ENCODE peak calls at places on chromosome X, in four cellular contexts. C is HFFc6, X is DND-41, J is testis. I is an unnamed sample.
A peak's percentile ranks its signal among the peaks of the same experiment; 100 is the strongest.

GRCh38 chrX:80174925-80175574 is 160.5 kb downstream of the TBX22 start:
- DNase-seq in C (no peak), X (no peak), J (peak; percentile 71), I (no peak)

GRCh38 chrX:73930300-73930699 is 367.3 kb downstream of the CHIC1 start:
- DNase-seq in X (no peak), C (no peak), J (no peak), I (no peak)

GRCh38 chrX:103513476-103514108 is 5.7 kb downstream of the RAB40A start:
- DNase-seq in C (peak; percentile 21), J (no peak), X (no peak), I (no peak)

GRCh38 chrX:147923605-147924004 is 11.9 kb downstream of the FMR1 start:
- DNase-seq in X (no peak), J (no peak), C (no peak), I (no peak)

GRCh38 chrX:1841746-1842145 is 226.9 kb downstream of the ASMT start:
- DNase-seq in J (no peak), X (no peak), C (no peak), I (no peak)

GRCh38 chrX:39729834-39730670 is 367.7 kb downstream of the BCOR start:
- DNase-seq in J (no peak), C (no peak), X (no peak), I (peak; percentile 19)

GRCh38 chrX:1593286-1594271 is 2.2 kb downstream of the AKAP17A start:
- DNase-seq in C (no peak), J (peak; percentile 54), X (no peak), I (no peak)

GRCh38 chrX:133390647-133391046 is 24.6 kb downstream of the GPC4 start:
- DNase-seq in C (no peak), J (no peak), X (no peak), I (no peak)

GRCh38 chrX:41922125-41922521 is 1.2 kb downstream of the CASK start:
- DNase-seq in J (peak; percentile 13), X (peak; percentile 44), C (peak; percentile 10), I (peak; percentile 2)

GRCh38 chrX:127038065-127038464 is 218.5 kb downstream of the PRR32 start:
- DNase-seq in X (no peak), C (no peak), J (no peak), I (no peak)

GRCh38 chrX:103722505-103722904 is 11.8 kb downstream of the TMEM31 start:
- DNase-seq in J (peak; percentile 22), C (peak; percentile 29), X (no peak), I (no peak)

GRCh38 chrX:37454537-37455285 is 105.5 kb downstream of the PRRG1 start:
- DNase-seq in J (no peak), X (no peak), C (peak; percentile 27), I (no peak)

GRCh38 chrX:134161162-134161561 is 75.8 kb upstream of the CCDC160 start:
- DNase-seq in C (no peak), X (no peak), J (no peak), I (no peak)

GRCh38 chrX:86148024-86148511 is at the start of gene DACH2:
- DNase-seq in C (no peak), J (peak; percentile 83), X (no peak), I (peak; percentile 76)

GRCh38 chrX:46636223-46636622 is 62.7 kb downstream of the CHST7 start:
- DNase-seq in X (no peak), C (no peak), J (no peak), I (no peak)

GRCh38 chrX:95076449-95076848 is 1402.4 kb downstream of the FAM133A start:
- DNase-seq in C (peak; percentile 59), J (no peak), X (no peak), I (peak; percentile 5)

GRCh38 chrX:95065151-95065550 is 1391.1 kb downstream of the FAM133A start:
- DNase-seq in J (no peak), X (no peak), C (no peak), I (no peak)

GRCh38 chrX:95071621-95072020 is 1397.6 kb downstream of the FAM133A start:
- DNase-seq in X (no peak), J (no peak), C (peak; percentile 55), I (no peak)

GRCh38 chrX:95071052-95071451 is 1397.0 kb downstream of the FAM133A start:
- DNase-seq in X (no peak), J (no peak), C (no peak), I (no peak)
- TF ChIP-seq CTCF in X (no peak), J (no peak), C (peak; percentile 65), I (no peak)

DNA sequence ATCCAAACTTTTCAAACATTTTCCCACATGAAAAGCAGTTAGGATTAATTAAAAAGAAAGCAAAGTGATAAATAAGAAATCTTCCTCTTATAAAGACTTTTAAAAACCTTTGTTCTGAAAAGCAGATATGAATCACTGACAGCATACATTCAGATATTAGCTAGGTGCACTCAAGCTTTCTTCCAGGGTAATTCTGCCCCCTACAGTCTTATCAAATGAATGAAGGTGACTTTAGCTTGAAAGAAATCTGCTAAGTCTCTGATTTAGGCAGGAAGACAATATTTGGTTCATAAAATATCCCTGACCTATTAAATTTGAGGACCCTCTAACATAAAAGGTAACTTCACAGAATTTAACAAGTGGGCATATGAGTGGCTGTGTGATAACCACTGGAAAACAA is 209.1 kb upstream of the FAM47A start:
- DNase-seq in C (no peak), X (no peak), J (no peak), I (no peak)
- TF ChIP-seq CTCF in C (no peak), X (no peak), J (no peak), I (no peak)

DNA sequence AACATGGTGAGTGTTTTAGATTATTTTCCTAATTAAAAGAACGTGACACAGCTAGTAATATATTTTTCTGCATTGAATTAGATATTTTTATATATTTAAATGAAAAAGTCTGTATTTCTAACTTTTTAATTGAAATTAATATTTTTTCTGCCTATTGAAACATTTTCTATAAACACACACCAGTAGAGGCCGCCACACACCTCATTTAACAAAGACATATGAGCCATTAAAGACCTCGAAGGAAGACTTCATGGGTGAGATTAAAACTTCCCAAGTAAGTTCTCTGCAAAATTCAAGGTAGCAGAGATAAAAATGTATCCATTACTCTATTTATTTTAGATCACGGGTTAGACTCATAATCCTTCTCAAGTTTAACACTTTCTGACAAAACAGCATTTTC is 8.3 kb downstream of the SLITRK2 start:
- DNase-seq in X (peak; percentile 12), C (no peak), J (peak; percentile 65), I (no peak)
- TF ChIP-seq CTCF in X (peak; percentile 18), C (peak; percentile 46), J (no peak), I (no peak)

GRCh38 chrX:94107981-94108380 is 434.0 kb downstream of the FAM133A start:
- DNase-seq in C (no peak), J (no peak), X (no peak), I (no peak)
- TF ChIP-seq CTCF in C (peak; percentile 30), J (no peak), X (no peak), I (no peak)

DNA sequence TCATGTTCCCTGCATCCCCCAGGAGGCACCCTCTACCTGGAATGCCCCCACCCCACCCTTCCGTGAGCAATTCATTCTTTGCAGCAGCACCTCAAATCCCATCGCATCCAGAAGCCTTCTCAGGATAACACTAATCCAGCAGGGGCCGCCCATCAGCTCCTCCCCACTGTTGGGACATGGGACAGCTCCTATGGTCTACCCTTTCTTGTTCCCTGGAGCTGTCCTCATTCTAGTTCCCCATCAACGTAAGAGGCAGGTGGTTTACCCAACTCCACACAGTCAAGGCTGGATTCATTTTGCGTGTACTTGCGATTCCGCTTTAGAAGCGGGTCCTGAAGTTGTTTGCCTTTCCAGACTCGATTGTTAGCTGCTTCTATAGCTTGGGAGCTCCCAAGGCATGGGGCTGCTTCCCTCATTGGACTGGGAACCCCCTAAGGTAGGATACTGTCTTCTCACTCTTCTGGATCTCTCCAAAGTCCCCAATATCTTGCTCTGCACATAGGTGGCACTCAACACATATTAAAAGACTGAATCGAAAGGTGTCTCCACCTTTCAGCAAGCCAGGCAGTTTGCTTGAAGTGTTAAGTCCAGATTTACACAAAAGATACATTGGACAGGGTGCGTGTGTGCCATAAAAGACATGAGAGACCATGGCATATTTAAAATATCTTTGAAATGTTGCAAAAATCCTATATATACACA is 942 bp upstream of the APLN start:
- DNase-seq in C (no peak), X (peak; percentile 34), J (no peak), I (no peak)
- TF ChIP-seq CTCF in C (no peak), X (peak; percentile 62), J (no peak), I (no peak)

DNA sequence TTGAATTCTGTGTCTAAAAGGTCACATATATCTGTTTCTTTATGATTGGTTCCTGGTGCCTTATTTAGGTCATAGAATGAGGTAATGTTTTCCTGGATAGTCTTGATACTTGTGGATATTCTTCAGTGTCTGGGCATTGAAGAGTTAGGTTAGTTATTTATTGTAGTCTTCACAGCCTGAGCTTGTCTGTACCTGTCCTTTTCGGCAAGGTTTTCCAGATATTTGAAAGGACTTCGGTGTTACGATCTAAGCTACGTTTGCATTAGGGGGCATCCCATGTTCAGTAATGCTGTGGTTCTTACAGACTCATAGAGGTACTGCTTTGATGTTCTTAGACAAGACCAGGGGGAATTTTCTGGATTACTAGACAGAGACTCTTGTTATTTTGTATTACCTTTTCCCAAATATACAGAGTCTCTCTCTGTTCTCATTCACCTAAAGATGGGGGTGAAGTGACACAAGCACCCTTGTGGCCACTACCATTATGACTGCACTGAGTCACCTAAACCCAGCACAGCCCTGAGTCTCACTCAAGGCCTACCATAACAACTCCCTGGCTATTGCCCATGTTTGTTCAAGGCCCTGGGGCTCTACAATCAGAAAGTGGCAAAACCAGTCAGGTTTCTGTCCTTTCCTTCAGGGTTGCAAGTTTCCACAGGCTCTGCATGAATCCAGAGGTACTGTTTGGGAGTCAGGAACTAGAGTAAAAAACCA is 30.1 kb upstream of the CYSLTR1 start:
- DNase-seq in C (no peak), X (no peak), J (no peak), I (no peak)
- TF ChIP-seq CTCF in C (no peak), X (no peak), J (no peak), I (no peak)

DNA sequence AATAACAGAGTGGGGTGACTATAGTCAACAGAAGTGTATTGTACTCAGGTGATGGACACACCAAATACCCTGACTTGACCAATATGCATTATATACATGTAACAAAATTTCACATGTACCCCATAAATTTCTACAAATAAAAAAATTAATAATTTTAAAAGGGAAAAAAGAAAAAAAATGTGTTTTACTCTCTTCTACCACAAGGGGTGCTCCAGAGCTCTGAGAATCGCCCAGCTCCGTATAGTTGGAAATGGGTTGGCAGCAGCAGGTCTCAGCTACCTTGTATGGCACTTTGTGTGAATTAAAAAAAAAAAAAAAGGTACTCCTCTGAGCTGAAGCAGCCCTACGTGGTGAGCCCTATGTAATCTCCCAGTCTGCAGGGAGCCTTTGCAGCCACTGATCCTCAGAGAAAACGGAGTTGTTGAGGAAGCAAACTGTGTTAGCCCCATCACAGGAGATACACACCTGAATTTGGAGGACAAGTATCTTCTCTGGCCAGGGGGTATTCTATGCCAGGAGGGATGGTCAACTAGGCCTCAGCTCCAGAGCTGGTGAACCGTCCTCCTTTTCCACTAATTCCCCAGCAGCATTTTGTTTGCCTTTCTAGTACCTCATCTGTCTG is 17.2 kb upstream of the POLA1 start:
- DNase-seq in C (no peak), J (no peak), X (peak; percentile 7), I (no peak)
- TF ChIP-seq CTCF in C (peak; percentile 72), J (peak; percentile 16), X (peak; percentile 46), I (peak; percentile 58)

I was measured in endothelial cell.